ENCODE peak calls at places on chromosome 12, in six cellular contexts. R is CD8-positive, alpha-beta memory T cell; F is A549; L is gastrocnemius medialis; T is tibial nerve; O is mesenchymal stem cell. Y is an unnamed sample.

GRCh38 chr12:49219417-49220026 is 30.6 kb upstream of the TUBA1A start:
- DNase-seq in R (no peak), F (no peak), L (no peak), T (no peak), O (no peak), Y (peak)

GRCh38 chr12:9706081-9706685 is 26.7 kb downstream of the CLECL1 start:
- DNase-seq in R (no peak), F (no peak), L (no peak), T (no peak), O (no peak), Y (no peak)

GRCh38 chr12:128449146-128449894 is 182.3 kb downstream of the TMEM132C start:
- DNase-seq in R (no peak), F (no peak), L (no peak), T (no peak), O (peak), Y (no peak)

GRCh38 chr12:58915634-58916033 is 4.7 kb downstream of the LRIG3 start:
- DNase-seq in R (no peak), F (no peak), L (peak), T (no peak), O (peak), Y (peak)

GRCh38 chr12:118052324-118053070 is 8.5 kb downstream of the WSB2 start:
- DNase-seq in R (no peak), F (peak), L (peak), T (peak), O (peak), Y (peak)

GRCh38 chr12:132492522-132492921 is 2.6 kb downstream of the FBRSL1 start:
- DNase-seq in R (no peak), F (no peak), L (no peak), T (no peak), O (no peak), Y (no peak)

GRCh38 chr12:130764073-130764472 is 48.0 kb upstream of the RIMBP2 start:
- DNase-seq in R (no peak), F (peak), L (no peak), T (no peak), O (peak), Y (no peak)

GRCh38 chr12:84888861-84889260 is 23.7 kb downstream of the SLC6A15 start:
- DNase-seq in R (no peak), F (no peak), L (no peak), T (no peak), O (no peak), Y (no peak)

GRCh38 chr12:76450690-76451089 is 102.5 kb upstream of the BBS10 start:
- DNase-seq in R (no peak), F (peak), L (no peak), T (no peak), O (peak), Y (no peak)

GRCh38 chr12:121787063-121787774 is 6.3 kb downstream of the RHOF start:
- DNase-seq in R (peak), F (peak), L (no peak), T (no peak), O (no peak), Y (no peak)

GRCh38 chr12:91502208-91502607 is 319.6 kb upstream of the DCN start:
- DNase-seq in R (no peak), F (no peak), L (no peak), T (no peak), O (no peak), Y (no peak)

GRCh38 chr12:18683603-18684002 is 54.2 kb downstream of the PLCZ1 start:
- DNase-seq in R (no peak), F (no peak), L (no peak), T (no peak), O (peak), Y (no peak)

GRCh38 chr12:119659289-119659897 is 8.5 kb upstream of the PRKAB1 start:
- DNase-seq in R (peak), F (peak), L (no peak), T (peak), O (peak), Y (no peak)

GRCh38 chr12:10395390-10395998 is 5.7 kb upstream of the KLRK1 start:
- DNase-seq in R (peak), F (peak), L (peak), T (peak), O (peak), Y (peak)

GRCh38 chr12:108526482-108527234 is 11.6 kb downstream of the FICD start:
- DNase-seq in R (no peak), F (no peak), L (no peak), T (no peak), O (peak), Y (no peak)

GRCh38 chr12:627863-628805 is 35.1 kb downstream of the NINJ2 start:
- DNase-seq in R (no peak), F (no peak), L (peak), T (no peak), O (no peak), Y (no peak)

GRCh38 chr12:93563807-93564538 is 8.5 kb upstream of the SOCS2 start:
- DNase-seq in R (no peak), F (peak), L (no peak), T (no peak), O (peak), Y (no peak)

GRCh38 chr12:114918535-114919233 is 234.7 kb upstream of the TBX3 start:
- DNase-seq in R (no peak), F (peak), L (no peak), T (no peak), O (peak), Y (no peak)

GRCh38 chr12:105674871-105675699 is 344.6 kb downstream of the C12orf75 start:
- DNase-seq in R (no peak), F (no peak), L (no peak), T (no peak), O (peak), Y (no peak)

GRCh38 chr12:51323317-51323960 is 535 bp downstream of the BIN2 start:
- DNase-seq in R (peak), F (no peak), L (no peak), T (no peak), O (no peak), Y (no peak)

GRCh38 chr12:112778400-112778799 is 13.1 kb upstream of the RPH3A start:
- DNase-seq in R (no peak), F (no peak), L (no peak), T (no peak), O (no peak), Y (no peak)
- H3K27ac ChIP-seq in R (no peak), F (no peak), L (no peak), T (no peak), O (no peak), Y (no peak)

GRCh38 chr12:56517854-56518253 is 3.8 kb upstream of the RBMS2 start:
- DNase-seq in R (no peak), F (no peak), L (no peak), T (no peak), O (no peak), Y (no peak)
- H3K27ac ChIP-seq in R (no peak), F (peak), L (no peak), T (no peak), O (no peak), Y (no peak)

GRCh38 chr12:2552000-2552399 is 242.8 kb upstream of the FKBP4 start:
- DNase-seq in R (no peak), F (no peak), L (no peak), T (no peak), O (no peak), Y (no peak)
- H3K27ac ChIP-seq in R (no peak), F (no peak), L (no peak), T (no peak), O (no peak), Y (no peak)

GRCh38 chr12:13780453-13780852 is 200.9 kb downstream of the GRIN2B start:
- DNase-seq in R (no peak), F (no peak), L (no peak), T (no peak), O (no peak), Y (no peak)
- H3K27ac ChIP-seq in R (no peak), F (no peak), L (no peak), T (no peak), O (no peak), Y (no peak)

GRCh38 chr12:47832263-47832933 is 12.7 kb upstream of the HDAC7 start:
- DNase-seq in R (no peak), F (no peak), L (no peak), T (no peak), O (no peak), Y (no peak)

GRCh38 chr12:47828967-47829482 is 9.3 kb upstream of the HDAC7 start:
- DNase-seq in R (no peak), F (peak), L (peak), T (peak), O (peak), Y (peak)

GRCh38 chr12:47833591-47834012 is 13.9 kb upstream of the HDAC7 start:
- DNase-seq in R (no peak), F (no peak), L (no peak), T (no peak), O (no peak), Y (no peak)

GRCh38 chr12:47828008-47828966 is 8.6 kb upstream of the HDAC7 start:
- DNase-seq in R (no peak), F (no peak), L (no peak), T (no peak), O (no peak), Y (no peak)

GRCh38 chr12:47829584-47829983 is 9.9 kb upstream of the HDAC7 start:
- DNase-seq in R (no peak), F (no peak), L (no peak), T (no peak), O (no peak), Y (no peak)
- H3K27ac ChIP-seq in R (peak), F (peak), L (peak), T (peak), O (no peak), Y (peak)

GRCh38 chr12:6982532-6982931 is 11.8 kb downstream of the EMG1 start:
- DNase-seq in R (no peak), F (no peak), L (no peak), T (no peak), O (no peak), Y (no peak)
- H3K27ac ChIP-seq in R (no peak), F (no peak), L (no peak), T (no peak), O (no peak), Y (no peak)

GRCh38 chr12:12404297-12404696 is 47.4 kb downstream of the BORCS5 start:
- DNase-seq in R (no peak), F (peak), L (no peak), T (no peak), O (no peak), Y (no peak)
- H3K27ac ChIP-seq in R (no peak), F (peak), L (no peak), T (peak), O (no peak), Y (no peak)

Y was measured in tibial artery.